ENCODE peak calls at places on chromosomes 2 and 18, in five cellular contexts. F is stomach, G is fibroblast of lung, J is AG04450, P is WERI-Rb-1. N is an unnamed sample.

GRCh38 chr18:7980661-7981060 is 413.5 kb downstream of the PTPRM start:
- DNase-seq in F (no peak), G (no peak), J (no peak), P (no peak), N (no peak)

GRCh38 chr2:1975060-1975459 is 230.7 kb upstream of the PXDN start:
- DNase-seq in F (no peak), G (no peak), J (no peak), P (no peak), N (no peak)

GRCh38 chr18:79922971-79923411 is 28.5 kb downstream of the SLC66A2 start:
- DNase-seq in F (peak; percentile 19), G (no peak), J (no peak), P (peak; percentile 10), N (no peak)

GRCh38 chr2:174195253-174195652 is 53.1 kb downstream of the OLA1 start:
- DNase-seq in F (no peak), G (no peak), J (no peak), P (no peak), N (no peak)

GRCh38 chr18:5309888-5310470 is 14.5 kb upstream of the ZBTB14 start:
- DNase-seq in F (no peak), G (no peak), J (no peak), P (no peak), N (no peak)

GRCh38 chr18:56799756-56800155 is 148.6 kb downstream of the WDR7 start:
- DNase-seq in F (no peak), G (peak; percentile 5), J (no peak), P (no peak), N (no peak)

GRCh38 chr18:77119101-77119850 is 13.3 kb downstream of the MBP start:
- DNase-seq in F (no peak), G (no peak), J (no peak), P (no peak), N (no peak)

GRCh38 chr18:77207540-77207939 is 42.1 kb upstream of the GALR1 start:
- DNase-seq in F (peak; percentile 56), G (peak; percentile 78), J (peak; percentile 27), P (peak; percentile 53), N (peak; percentile 75)

GRCh38 chr2:237691200-237691907 is 64.0 kb downstream of the LRRFIP1 start:
- DNase-seq in F (no peak), G (no peak), J (no peak), P (no peak), N (peak; percentile 83)

GRCh38 chr2:55408098-55408882 is 11.4 kb downstream of the CCDC88A start:
- DNase-seq in F (no peak), G (peak; percentile 45), J (no peak), P (no peak), N (no peak)

GRCh38 chr2:201579536-201579935 is 63.8 kb downstream of the TMEM237 start:
- DNase-seq in F (no peak), G (peak; percentile 3), J (no peak), P (no peak), N (no peak)

GRCh38 chr18:32956591-32957310 is 183.9 kb upstream of the KLHL14 start:
- DNase-seq in F (no peak), G (peak; percentile 85), J (peak; percentile 2), P (no peak), N (peak; percentile 12)

GRCh38 chr2:162058973-162059668 is 14.9 kb downstream of the DPP4 start:
- DNase-seq in F (no peak), G (no peak), J (no peak), P (no peak), N (no peak)

GRCh38 chr2:242098445-242099128 is 229.1 kb downstream of the RTP5 start:
- DNase-seq in F (no peak), G (no peak), J (no peak), P (no peak), N (no peak)

GRCh38 chr2:219155054-219155644 is 5.5 kb downstream of the NHEJ1 start:
- DNase-seq in F (peak; percentile 35), G (peak; percentile 80), J (peak; percentile 34), P (peak; percentile 42), N (peak; percentile 78)

GRCh38 chr2:219149667-219150066 is 10.9 kb downstream of the NHEJ1 start:
- DNase-seq in F (peak; percentile 47), G (peak; percentile 44), J (no peak), P (no peak), N (no peak)
- H3K27me3 ChIP-seq in F (no peaks in the 10 kb centered on the region), G (no peaks in the 10 kb centered on the region), J (no peaks in the 10 kb centered on the region), P (no peaks in the 10 kb centered on the region), N (no peaks in the 10 kb centered on the region)

GRCh38 chr2:159714586-159714930 is 2.3 kb downstream of the MARCHF7 start:
- DNase-seq in F (no peak), G (no peak), J (no peak), P (no peak), N (no peak)
- H3K4me3 ChIP-seq in F (peak overlapping the region; percentile 3), G (peak overlapping the region; percentile 98), J (peak overlapping the region; percentile 98), P (no peak overlapping the region), N (no peak overlapping the region)

GRCh38 chr2:112138143-112139032 is at the start of gene FBLN7:
- DNase-seq in F (no peak), G (no peak), J (no peak), P (peak; percentile 53), N (peak; percentile 91)
- H3K27me3 ChIP-seq in F (peaks cover 11% of the 10 kb centered on the region), G (no peaks in the 10 kb centered on the region), J (peaks cover 4% of the 10 kb centered on the region), P (no peaks in the 10 kb centered on the region), N (peaks cover 45% of the 10 kb centered on the region)

DNA sequence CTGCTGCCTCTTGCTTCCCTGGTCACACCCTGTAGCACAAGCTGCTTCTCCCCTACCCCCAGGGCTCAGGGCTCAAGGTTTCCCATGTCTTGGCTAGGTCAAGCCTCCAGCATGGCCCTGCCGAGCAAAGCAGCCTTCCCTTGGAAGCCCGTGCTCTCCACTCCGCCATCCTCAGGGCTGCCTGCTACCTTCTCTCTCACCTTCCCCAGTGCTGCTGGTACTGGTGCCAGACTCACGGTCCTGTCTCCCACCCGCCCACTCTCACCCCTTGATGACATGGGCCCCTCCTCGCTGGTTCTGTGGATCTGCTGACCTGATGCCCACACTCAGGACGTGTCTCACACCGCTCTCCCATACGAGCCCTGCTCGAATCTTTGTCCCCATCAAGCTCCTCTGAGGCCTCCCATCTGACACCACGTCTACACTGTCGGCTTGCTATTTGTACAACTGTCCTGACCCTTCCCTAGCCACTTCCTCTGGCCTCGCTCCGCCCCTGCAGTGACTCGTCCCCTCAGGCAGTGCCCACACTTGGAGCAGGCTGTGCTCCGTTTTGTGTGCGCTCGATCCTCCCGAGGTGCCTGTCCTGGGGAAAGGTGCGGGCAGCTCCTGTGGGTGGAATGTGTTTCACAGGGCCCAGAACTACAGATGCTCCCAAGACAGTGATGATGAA is 49.9 kb downstream of the ZAP70 start:
- DNase-seq in F (no peak), G (no peak), J (no peak), P (no peak), N (no peak)
- H3K4me3 ChIP-seq in F (no peak overlapping the region), G (no peak overlapping the region), J (no peak overlapping the region), P (no peak overlapping the region), N (no peak overlapping the region)